ENCODE peak calls at places on chromosomes 5 and 9, in seven cellular contexts. F, O, Y, A, N, E and G are unnamed samples.

GRCh38 chr9:15717290-15717689 is 164.4 kb downstream of the CCDC171 start:
- DNase-seq in N (no peak), F (no peak), O (no peak), A (peak; percentile 13), Y (no peak), E (no peak), G (no peak)

GRCh38 chr5:66333192-66333591 is 189.1 kb downstream of the SREK1 start:
- DNase-seq in O (no peak), N (no peak), A (no peak), F (peak; percentile 19), E (no peak), Y (no peak), G (no peak)

GRCh38 chr5:757346-757930 is 27.1 kb downstream of the ZDHHC11B start:
- DNase-seq in N (no peak), O (peak; percentile 47), F (no peak), A (no peak), Y (no peak), E (no peak), G (peak; percentile 78)

GRCh38 chr5:11719888-11720481 is 184.3 kb downstream of the CTNND2 start:
- DNase-seq in F (peak; percentile 20), Y (peak; percentile 66), O (no peak), A (peak; percentile 89), N (peak; percentile 48), E (peak; percentile 61), G (no peak)

GRCh38 chr5:6792911-6793451 is 79.7 kb downstream of the TENT4A start:
- DNase-seq in A (no peak), F (no peak), N (no peak), E (no peak), O (no peak), Y (no peak), G (no peak)

GRCh38 chr9:81729141-81729540 is 39.8 kb upstream of the TLE1 start:
- DNase-seq in A (no peak), N (no peak), Y (no peak), E (no peak), F (no peak), O (no peak), G (no peak)

GRCh38 chr9:128214571-128215490 is 11.7 kb downstream of the DNM1 start:
- DNase-seq in E (peak; percentile 88), A (no peak), F (no peak), Y (no peak), N (no peak), O (no peak), G (no peak)

GRCh38 chr5:96537386-96537785 is 104.3 kb upstream of the PCSK1 start:
- DNase-seq in O (no peak), N (no peak), Y (no peak), A (no peak), F (no peak), E (no peak), G (no peak)

GRCh38 chr9:15714746-15715145 is 161.9 kb downstream of the CCDC171 start:
- DNase-seq in O (no peak), Y (no peak), A (no peak), F (no peak), N (no peak), E (no peak), G (no peak)

GRCh38 chr9:22030101-22030598 is 21.0 kb upstream of the CDKN2B start:
- DNase-seq in E (no peak), A (no peak), Y (no peak), N (no peak), F (no peak), O (no peak), G (no peak)

GRCh38 chr9:88682431-88682831 is 147.5 kb downstream of the NXNL2 start:
- DNase-seq in N (no peak), Y (no peak), A (no peak), O (no peak), F (no peak), E (no peak), G (no peak)

GRCh38 chr9:136328622-136329041 is 1.3 kb downstream of the GPSM1 start:
- DNase-seq in E (no peak), F (no peak), Y (no peak), A (peak; percentile 45), O (no peak), N (no peak), G (no peak)

GRCh38 chr9:136326777-136327312 is 494 bp upstream of the GPSM1 start:
- DNase-seq in Y (no peak), O (no peak), N (no peak), F (no peak), A (no peak), E (no peak), G (no peak)

GRCh38 chr9:136329211-136329627 is 1.9 kb downstream of the GPSM1 start:
- DNase-seq in F (no peak), Y (no peak), E (no peak), O (no peak), N (no peak), A (no peak), G (no peak)

GRCh38 chr9:136327313-136327971 is at the start of gene GPSM1:
- DNase-seq in N (peak; percentile 61), F (peak; percentile 70), O (peak; percentile 56), E (peak; percentile 53), Y (no peak), A (peak; percentile 63), G (no peak)

DNA sequence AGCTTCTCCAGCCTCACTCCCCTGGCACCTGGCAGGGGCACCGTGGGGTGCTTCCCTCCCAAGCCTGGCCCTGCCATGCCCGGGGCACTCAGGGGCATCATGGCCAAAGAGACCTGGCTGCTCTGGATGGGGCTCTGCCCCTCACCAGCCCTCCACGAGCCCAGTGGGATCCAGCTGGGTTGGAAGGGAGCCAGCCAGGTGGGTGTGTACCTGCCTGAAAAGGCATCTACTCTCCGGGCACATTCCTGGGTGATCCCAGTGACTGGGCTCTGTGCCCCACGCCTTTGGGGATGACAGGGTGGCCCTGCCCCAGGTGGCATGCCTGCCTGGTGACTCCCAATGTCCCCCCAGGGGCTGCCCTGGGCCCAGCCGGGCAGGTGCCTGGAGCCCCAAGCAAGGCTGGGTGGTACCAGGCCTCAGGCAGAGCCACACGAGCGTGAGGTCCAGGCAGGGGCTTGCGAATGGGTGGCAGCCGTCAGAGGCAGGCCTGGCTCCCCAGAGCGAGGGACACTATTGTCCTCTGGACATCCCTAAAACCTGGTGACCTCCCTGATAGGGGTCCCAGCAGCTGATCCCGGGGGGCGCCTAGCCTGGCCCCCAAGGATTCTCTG is 777 bp downstream of the GPSM1 start:
- DNase-seq in O (no peak), A (no peak), E (peak; percentile 81), N (no peak), Y (no peak), F (no peak), G (no peak)
- H3K4me1 ChIP-seq in O (peaks cover 5% of the 10 kb centered on the region), A (peaks cover 17% of the 10 kb centered on the region), E (peaks cover 13% of the 10 kb centered on the region), N (peaks cover 34% of the 10 kb centered on the region), Y (no peaks in the 10 kb centered on the region), F (peaks cover 62% of the 10 kb centered on the region), G (peaks cover 44% of the 10 kb centered on the region)

GRCh38 chr9:9598723-9599122 is 1014.1 kb downstream of the PTPRD start:
- DNase-seq in F (no peak), O (no peak), Y (no peak), A (peak; percentile 38), E (no peak), N (no peak), G (no peak)
- TF ChIP-seq CTCF in F (no peak), O (no peak), Y (no peak), A (peak; percentile 64), E (no peak), N (no peak), G (no peak)

GRCh38 chr9:133948138-133948537 is 44.0 kb downstream of the VAV2 start:
- DNase-seq in N (no peak), E (peak; percentile 19), F (peak; percentile 18), Y (no peak), O (peak; percentile 23), A (no peak), G (no peak)

GRCh38 chr9:133946840-133947486 is 45.2 kb downstream of the VAV2 start:
- DNase-seq in A (no peak), Y (no peak), E (no peak), O (peak; percentile 8), F (peak; percentile 10), N (no peak), G (no peak)

GRCh38 chr9:133944746-133945135 is 47.4 kb downstream of the VAV2 start:
- DNase-seq in N (peak; percentile 48), A (no peak), F (peak; percentile 9), Y (no peak), O (peak; percentile 65), E (peak; percentile 89), G (no peak)

GRCh38 chr9:133945314-133945975 is 46.7 kb downstream of the VAV2 start:
- DNase-seq in F (peak; percentile 6), A (no peak), N (no peak), E (peak; percentile 12), Y (no peak), O (peak; percentile 8), G (no peak)

GRCh38 chr9:133945977-133946753 is 46.0 kb downstream of the VAV2 start:
- DNase-seq in N (no peak), A (no peak), F (peak; percentile 5), E (peak; percentile 11), O (peak; percentile 7), Y (no peak), G (no peak)
- H3K4me1 ChIP-seq in N (no peaks in the 10 kb centered on the region), A (no peaks in the 10 kb centered on the region), F (peaks cover 11% of the 10 kb centered on the region), E (peaks cover 26% of the 10 kb centered on the region), O (no peaks in the 10 kb centered on the region), Y (no peaks in the 10 kb centered on the region), G (peaks cover 11% of the 10 kb centered on the region)

GRCh38 chr5:102223542-102224444 is 72.3 kb downstream of the SLCO4C1 start:
- DNase-seq in F (no peak), E (no peak), O (no peak), N (no peak), Y (no peak), A (peak; percentile 80), G (no peak)
- TF ChIP-seq CTCF in F (peak; percentile 49), E (peak; percentile 82), O (peak; percentile 16), N (peak; percentile 30), Y (peak; percentile 74), A (no peak), G (no peak)

GRCh38 chr5:119387900-119388618 is 32.2 kb downstream of the TNFAIP8 start:
- DNase-seq in N (no peak), F (no peak), E (no peak), O (no peak), A (no peak), Y (no peak), G (no peak)

GRCh38 chr5:119385136-119386128 is 29.6 kb downstream of the TNFAIP8 start:
- DNase-seq in E (no peak), A (no peak), Y (no peak), F (no peak), N (no peak), O (no peak), G (no peak)

GRCh38 chr5:119386945-119387344 is 31.1 kb downstream of the TNFAIP8 start:
- DNase-seq in Y (peak; percentile 58), F (no peak), O (no peak), N (peak; percentile 52), A (no peak), E (peak; percentile 48), G (no peak)

GRCh38 chr5:119389288-119390065 is 33.7 kb downstream of the TNFAIP8 start:
- DNase-seq in F (no peak), N (no peak), O (no peak), E (no peak), Y (no peak), A (no peak), G (no peak)

DNA sequence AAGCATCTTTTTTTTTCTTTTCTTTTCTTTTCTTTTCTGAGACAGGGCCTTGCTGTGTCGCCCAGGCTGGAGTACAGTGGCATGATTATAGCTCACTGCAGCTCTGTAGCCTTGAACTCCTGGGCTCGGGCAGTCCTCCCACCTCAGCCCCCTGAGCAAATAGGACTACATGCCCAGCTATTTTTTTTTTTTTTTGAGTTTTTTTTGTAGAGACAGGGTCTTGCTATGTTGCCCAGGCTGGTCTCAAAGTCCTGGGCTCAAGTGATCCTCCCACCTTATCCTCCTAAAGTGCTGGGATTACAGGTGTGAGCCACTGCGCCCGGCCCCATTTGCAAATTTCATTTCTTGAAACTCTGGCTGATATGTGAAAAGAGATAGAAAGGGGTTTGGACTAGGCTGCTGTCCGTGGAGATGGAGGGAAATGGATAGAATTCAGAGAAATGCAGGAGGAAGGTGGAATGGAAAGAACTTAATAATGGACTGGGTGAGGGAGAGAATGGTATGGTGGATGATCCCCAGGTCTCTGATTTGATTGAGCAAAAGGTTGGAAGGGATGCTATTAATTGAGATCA is 32.9 kb downstream of the TNFAIP8 start:
- DNase-seq in F (no peak), A (no peak), N (no peak), Y (no peak), O (no peak), E (no peak), G (no peak)
- H3K4me1 ChIP-seq in F (peaks cover 51% of the 10 kb centered on the region), A (peaks cover 20% of the 10 kb centered on the region), N (peaks cover 18% of the 10 kb centered on the region), Y (no peaks in the 10 kb centered on the region), O (no peaks in the 10 kb centered on the region), E (peaks cover 24% of the 10 kb centered on the region), G (peaks cover 47% of the 10 kb centered on the region)